ENCODE peak calls at places on chromosomes 12 and 14, in five cellular contexts. W is OCI-LY7; F is ascending aorta; P is activated CD8-positive, alpha-beta T cell treated with anti-CD3 and anti-CD28 coated beads for 36 hours; N is left ventricle myocardium inferior. D is an unnamed sample.

GRCh38 chr14:103402700-103403099 is 17.5 kb downstream of the MARK3 start:
- DNase-seq in W (no peak), F (no peak), P (no peak), N (no peak), D (no peak)

GRCh38 chr14:100533647-100534485 is 53.4 kb downstream of the BEGAIN start:
- DNase-seq in W (no peak), F (no peak), P (no peak), N (peak), D (no peak)

GRCh38 chr14:60643443-60644402 is 5.6 kb downstream of the SIX1 start:
- DNase-seq in W (no peak), F (no peak), P (no peak), N (no peak), D (no peak)

GRCh38 chr14:67620217-67620789 is 583 bp downstream of the ARG2 start:
- DNase-seq in W (no peak), F (no peak), P (no peak), N (no peak), D (no peak)

GRCh38 chr12:8890313-8891084 is 23.8 kb upstream of the PHC1 start:
- DNase-seq in W (peak), F (no peak), P (peak), N (no peak), D (peak)

GRCh38 chr14:71803539-71804260 is 128.5 kb upstream of the RGS6 start:
- DNase-seq in W (peak), F (no peak), P (no peak), N (no peak), D (no peak)

GRCh38 chr12:75815756-75816155 is 215.8 kb downstream of the PHLDA1 start:
- DNase-seq in W (no peak), F (no peak), P (no peak), N (no peak), D (no peak)

GRCh38 chr14:102095231-102095870 is 8.5 kb upstream of the HSP90AA1 start:
- DNase-seq in W (no peak), F (no peak), P (peak), N (no peak), D (peak)

GRCh38 chr14:35818346-35819115 is 7.6 kb upstream of the BRMS1L start:
- DNase-seq in W (peak), F (no peak), P (peak), N (no peak), D (peak)

GRCh38 chr14:24232645-24233537 is at the start of gene GMPR2:
- DNase-seq in W (peak), F (no peak), P (peak), N (no peak), D (no peak)

GRCh38 chr12:55736780-55737580 is 5.9 kb upstream of the GDF11 start:
- DNase-seq in W (peak), F (no peak), P (peak), N (peak), D (peak)

GRCh38 chr12:30603129-30603528 is 92.5 kb downstream of the IPO8 start:
- DNase-seq in W (no peak), F (no peak), P (no peak), N (no peak), D (no peak)

GRCh38 chr12:88753074-88753473 is 172.8 kb upstream of the KITLG start:
- DNase-seq in W (no peak), F (no peak), P (no peak), N (no peak), D (no peak)

GRCh38 chr12:115204957-115205754 is 521.2 kb upstream of the TBX3 start:
- DNase-seq in W (no peak), F (no peak), P (no peak), N (no peak), D (no peak)

GRCh38 chr12:13573698-13574321 is 377.3 kb downstream of the EMP1 start:
- DNase-seq in W (no peak), F (no peak), P (no peak), N (no peak), D (no peak)

GRCh38 chr12:50520808-50521207 is 16.0 kb downstream of the DIP2B start:
- DNase-seq in W (no peak), F (no peak), P (no peak), N (no peak), D (no peak)

GRCh38 chr12:4307593-4308333 is 13.2 kb upstream of the TIGAR start:
- DNase-seq in W (peak), F (no peak), P (no peak), N (peak), D (peak)

GRCh38 chr12:116236148-116236731 is 41.3 kb downstream of the MED13L start:
- DNase-seq in W (peak), F (no peak), P (peak), N (peak), D (peak)

GRCh38 chr12:44021471-44021971 is 185.6 kb downstream of the TMEM117 start:
- DNase-seq in W (no peak), F (no peak), P (no peak), N (no peak), D (peak)

GRCh38 chr12:53066594-53066978 is 12.6 kb downstream of the SPRYD3 start:
- DNase-seq in W (no peak), F (no peak), P (no peak), N (no peak), D (no peak)

GRCh38 chr14:31961881-31962280 is 115.2 kb upstream of the ARHGAP5 start:
- DNase-seq in W (no peak), F (no peak), P (no peak), N (no peak), D (no peak)

GRCh38 chr12:26188132-26188531 is 7.2 kb upstream of the SSPN start:
- DNase-seq in W (no peak), F (no peak), P (no peak), N (no peak), D (no peak)

GRCh38 chr14:24630872-24631477 is 3.0 kb downstream of the GZMB start:
- DNase-seq in W (no peak), F (no peak), P (no peak), N (no peak), D (no peak)

GRCh38 chr14:65361920-65362319 is 50.6 kb upstream of the FUT8 start:
- DNase-seq in W (no peak), F (no peak), P (no peak), N (peak), D (no peak)

GRCh38 chr12:12685305-12685704 is 10.7 kb downstream of the GPR19 start:
- DNase-seq in W (no peak), F (no peak), P (no peak), N (no peak), D (no peak)

GRCh38 chr12:91432079-91432478 is 249.5 kb upstream of the DCN start:
- DNase-seq in W (no peak), F (no peak), P (no peak), N (no peak), D (no peak)

GRCh38 chr14:76126066-76126465 is 25.7 kb upstream of the GPATCH2L start:
- DNase-seq in W (no peak), F (no peak), P (no peak), N (no peak), D (no peak)

GRCh38 chr12:98211914-98212695 is 303.3 kb upstream of the TMPO start:
- DNase-seq in W (peak), F (no peak), P (no peak), N (no peak), D (no peak)

GRCh38 chr12:125983094-125983783 is 918.0 kb downstream of the AACS start:
- DNase-seq in W (no peak), F (no peak), P (peak), N (no peak), D (peak)

GRCh38 chr12:68259318-68259940 is 6.0 kb upstream of the IL22 start:
- DNase-seq in W (no peak), F (no peak), P (peak), N (no peak), D (no peak)

GRCh38 chr12:22518998-22519397 is 25.3 kb downstream of the C2CD5 start:
- DNase-seq in W (no peak), F (no peak), P (no peak), N (no peak), D (no peak)

GRCh38 chr12:11861864-11862600 is 208.7 kb upstream of the BCL2L14 start:
- DNase-seq in W (no peak), F (no peak), P (no peak), N (no peak), D (no peak)

GRCh38 chr12:6827437-6827894 is 741 bp upstream of the P3H3 start:
- DNase-seq in W (peak), F (peak), P (peak), N (peak), D (peak)

GRCh38 chr12:32305163-32305562 is 94.2 kb upstream of the FGD4 start:
- DNase-seq in W (peak), F (no peak), P (peak), N (no peak), D (no peak)
- TF ChIP-seq CTCF in W (peak), F (no peak), P (peak), N (peak), D (peak)

DNA sequence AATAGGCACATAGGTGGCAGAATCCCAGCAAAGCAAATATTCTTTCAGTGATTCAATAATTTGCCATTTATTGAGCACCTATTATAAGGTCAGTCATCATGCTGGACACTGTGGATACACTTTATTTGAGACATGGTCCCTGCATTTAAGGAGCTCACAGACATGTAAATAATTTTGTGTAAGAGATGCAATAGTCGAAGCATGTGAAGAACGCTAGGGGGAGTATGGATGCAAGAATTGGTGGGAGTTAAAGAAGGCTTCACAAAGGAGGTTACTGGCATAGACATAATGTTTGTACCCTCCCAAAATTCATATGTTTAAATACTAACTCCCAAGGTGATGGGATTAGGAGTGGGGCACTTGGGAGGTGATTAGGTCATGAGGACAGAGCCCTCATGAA is 260.6 kb upstream of the GARIN6 start:
- DNase-seq in W (peak), F (no peak), P (no peak), N (no peak), D (peak)
- TF ChIP-seq CTCF in W (peak), F (peak), P (peak), N (no peak), D (peak)

DNA sequence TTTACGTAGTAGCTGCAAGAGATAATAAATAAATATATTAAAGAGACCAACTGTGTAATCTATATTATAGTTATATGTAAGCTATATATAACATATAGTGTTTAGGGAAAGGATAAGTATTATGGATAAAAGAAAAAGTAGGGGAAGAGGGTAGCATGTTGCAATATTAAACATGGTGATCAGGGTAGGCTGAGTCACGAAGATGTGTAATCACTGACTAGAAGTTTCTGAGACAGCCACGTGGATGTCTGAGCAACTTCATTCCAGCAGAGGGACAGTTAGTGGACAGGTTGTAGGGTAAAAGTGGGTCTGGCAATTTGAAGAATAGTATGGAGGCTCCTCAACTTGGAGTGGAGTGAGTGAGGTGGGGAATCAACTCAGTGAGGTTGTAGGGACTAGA is 109.7 kb downstream of the ANO4 start:
- DNase-seq in W (no peak), F (no peak), P (no peak), N (no peak), D (no peak)
- TF ChIP-seq CTCF in W (no peak), F (no peak), P (no peak), N (no peak), D (no peak)

GRCh38 chr12:94750891-94751290 is 100.5 kb upstream of the TMCC3 start:
- DNase-seq in W (no peak), F (no peak), P (no peak), N (no peak), D (no peak)

GRCh38 chr12:94749890-94750289 is 99.5 kb upstream of the TMCC3 start:
- DNase-seq in W (no peak), F (no peak), P (no peak), N (no peak), D (no peak)

GRCh38 chr12:94748726-94749421 is 98.5 kb upstream of the TMCC3 start:
- DNase-seq in W (no peak), F (no peak), P (no peak), N (no peak), D (no peak)

GRCh38 chr12:94753071-94753779 is 102.9 kb upstream of the TMCC3 start:
- DNase-seq in W (no peak), F (no peak), P (no peak), N (no peak), D (no peak)

DNA sequence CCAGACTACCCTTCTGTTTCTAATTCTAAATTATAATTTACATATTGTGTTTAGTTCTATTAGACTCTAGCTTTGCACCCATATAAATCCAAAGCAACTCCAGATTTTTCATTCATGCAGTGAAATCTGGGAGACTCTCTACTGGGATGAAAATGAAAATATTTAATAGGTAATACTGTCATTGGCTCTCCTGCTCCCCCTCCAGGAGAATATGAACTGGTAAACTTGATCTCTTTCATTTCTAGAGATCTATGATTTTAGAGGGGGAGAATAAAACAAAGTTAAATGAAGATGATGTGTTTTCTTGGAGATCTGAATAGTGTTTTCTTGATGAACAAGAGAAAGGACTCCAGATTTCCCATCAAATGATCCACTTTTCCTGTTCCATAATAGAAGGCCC is 104.3 kb upstream of the TMCC3 start:
- DNase-seq in W (no peak), F (no peak), P (no peak), N (no peak), D (no peak)
- TF ChIP-seq CTCF in W (peak), F (peak), P (no peak), N (peak), D (no peak)

D was measured in GM13976.